ENCODE peak calls at places on chromosomes 5 and 9, in five cellular contexts. Y, D, U, J and P are unnamed samples.

GRCh38 chr5:133552925-133553525 is 59.3 kb downstream of the FSTL4 start:
- DNase-seq in J (no peak), U (peak), Y (peak), D (peak), P (no peak)

GRCh38 chr5:138944527-138945322 is 69.6 kb upstream of the LRRTM2 start:
- DNase-seq in U (no peak), J (no peak), D (no peak), Y (no peak), P (no peak)

GRCh38 chr9:69223605-69224004 is 49.5 kb downstream of the TJP2 start:
- DNase-seq in D (no peak), Y (peak), J (no peak), U (peak), P (peak)

GRCh38 chr9:123710299-123710698 is 219.6 kb downstream of the DENND1A start:
- DNase-seq in U (no peak), D (no peak), J (no peak), Y (no peak), P (no peak)

GRCh38 chr9:36011379-36011778 is 25.3 kb upstream of the RECK start:
- DNase-seq in J (no peak), Y (no peak), D (no peak), U (no peak), P (no peak)

GRCh38 chr5:9847631-9848030 is 217.5 kb upstream of the TAS2R1 start:
- DNase-seq in Y (no peak), U (no peak), J (no peak), D (no peak), P (no peak)

GRCh38 chr5:69454460-69455249 is 37.9 kb upstream of the OCLN start:
- DNase-seq in D (no peak), Y (no peak), J (no peak), U (no peak), P (no peak)

GRCh38 chr5:118984602-118985001 is 3.7 kb downstream of the DTWD2 start:
- DNase-seq in U (no peak), D (no peak), J (no peak), Y (no peak), P (no peak)

GRCh38 chr9:95570150-95570549 is 53.4 kb upstream of the PTCH1 start:
- DNase-seq in D (no peak), J (no peak), U (no peak), Y (no peak), P (no peak)

GRCh38 chr5:12023614-12024241 is 119.5 kb upstream of the CTNND2 start:
- DNase-seq in U (no peak), D (no peak), J (no peak), Y (peak), P (no peak)

GRCh38 chr9:87343816-87344438 is 153.7 kb upstream of the DAPK1 start:
- DNase-seq in Y (no peak), U (no peak), J (no peak), D (no peak), P (no peak)

GRCh38 chr9:127574089-127574921 is 37.8 kb upstream of the STXBP1 start:
- DNase-seq in Y (no peak), J (peak), D (no peak), U (no peak), P (no peak)

GRCh38 chr5:29193972-29194371 is 1999.5 kb upstream of the CDH6 start:
- DNase-seq in J (no peak), D (no peak), U (no peak), Y (no peak), P (no peak)

DNA sequence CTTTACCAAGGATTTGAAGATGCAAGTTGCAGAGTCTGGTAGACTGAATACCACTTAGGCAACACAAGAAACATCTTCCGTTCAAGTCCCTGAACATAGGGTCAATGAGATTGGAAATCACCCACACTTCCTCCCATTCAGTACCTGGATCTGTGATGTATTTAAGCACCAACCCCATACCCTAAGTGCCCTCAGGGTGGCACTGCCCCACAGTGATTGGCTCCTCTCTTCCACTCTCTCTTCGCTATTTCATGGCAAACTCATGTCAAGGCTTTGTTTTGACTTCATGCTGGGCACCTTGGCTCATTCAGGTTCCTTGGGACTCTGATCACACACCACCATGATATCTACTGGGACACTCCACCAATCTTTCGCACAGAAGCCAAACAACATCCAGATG is 53.7 kb downstream of the GGTA1 start:
- DNase-seq in U (peak), Y (no peak), D (no peak), J (no peak), P (no peak)
- TF ChIP-seq CTCF in U (no peak), Y (peak), D (no peak), J (peak), P (peak)

GRCh38 chr5:77630246-77631165 is 8.0 kb downstream of the OTP start:
- DNase-seq in U (peak), J (no peak), Y (peak), D (peak), P (peak)
- TF ChIP-seq CTCF in U (no peak), J (peak), Y (no peak), D (no peak), P (peak)

GRCh38 chr5:62143268-62144229 is 162.5 kb upstream of the KIF2A start:
- DNase-seq in U (no peak), J (no peak), Y (no peak), D (no peak), P (no peak)
- TF ChIP-seq CTCF in U (no peak), J (peak), Y (peak), D (no peak), P (peak)

GRCh38 chr5:95824747-95825146 is 2.2 kb upstream of the GLRX start:
- DNase-seq in Y (no peak), U (no peak), J (no peak), D (no peak), P (no peak)

GRCh38 chr5:95823241-95823737 is 763 bp upstream of the GLRX start:
- DNase-seq in Y (no peak), D (no peak), J (no peak), U (no peak), P (no peak)

GRCh38 chr5:95822038-95822407 is 503 bp downstream of the GLRX start:
- DNase-seq in J (no peak), Y (peak), U (peak), D (peak), P (peak)

GRCh38 chr5:95822408-95823240 is at the start of gene GLRX:
- DNase-seq in Y (peak), U (peak), J (peak), D (no peak), P (peak)

DNA sequence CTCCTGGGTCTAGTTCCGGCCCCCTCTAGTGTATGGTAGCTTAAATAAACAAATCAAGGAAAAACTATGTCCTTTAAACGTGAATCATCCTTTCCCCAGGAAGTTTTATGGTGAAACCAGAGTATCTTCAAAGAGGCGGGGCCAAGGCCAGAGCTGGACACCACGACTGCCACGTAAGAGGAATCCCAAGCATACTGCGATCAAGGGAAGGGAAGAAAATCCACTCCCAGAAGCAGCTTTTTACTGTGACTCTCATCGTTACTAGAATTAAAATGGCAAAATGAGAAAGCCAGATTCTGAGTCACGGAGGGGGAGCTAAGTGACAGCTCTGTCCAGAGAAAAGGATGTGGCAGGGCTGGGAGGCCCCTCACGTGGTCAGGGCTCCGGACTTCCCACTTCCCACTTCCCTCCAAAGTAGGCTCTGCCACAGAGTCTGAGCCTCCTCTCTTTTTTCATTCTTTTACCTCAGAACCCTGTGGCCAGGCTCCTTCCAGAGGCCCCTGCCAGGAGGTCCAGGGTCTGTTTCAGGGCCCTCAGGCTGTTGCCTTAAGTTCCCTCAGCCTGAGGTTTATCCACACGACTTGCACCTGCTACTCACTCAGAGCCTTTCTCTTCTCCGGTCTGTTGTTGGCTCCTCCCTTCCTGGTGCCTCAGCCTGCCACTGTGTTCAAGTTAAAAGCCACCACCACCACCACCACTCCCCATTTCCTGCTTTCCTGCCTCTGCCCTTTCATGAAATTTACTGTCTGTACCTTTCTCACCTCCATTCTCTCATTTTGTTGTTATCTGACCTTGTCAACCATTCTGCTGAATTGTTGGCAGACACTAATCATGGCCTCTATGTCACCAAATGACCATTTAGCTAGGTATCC is 1.4 kb upstream of the GLRX start:
- DNase-seq in J (peak), D (no peak), U (no peak), Y (no peak), P (no peak)
- TF ChIP-seq CTCF in J (no peak), D (no peak), U (no peak), Y (no peak), P (no peak)